ENCODE peak calls at places on chromosome 7, in five cellular contexts. G, X, T, M and R are unnamed samples.

GRCh38 chr7:124201768-124202349 is 169.0 kb upstream of the TMEM229A start:
- DNase-seq in G (no peak), X (no peak), T (no peak), M (no peak), R (no peak)

GRCh38 chr7:17713584-17713983 is 226.7 kb downstream of the SNX13 start:
- DNase-seq in G (no peak), X (no peak), T (no peak), M (no peak), R (no peak)

GRCh38 chr7:16561943-16562342 is 35.3 kb downstream of the LRRC72 start:
- DNase-seq in G (no peak), X (no peak), T (no peak), M (no peak), R (no peak)

GRCh38 chr7:7570584-7570983 is 3.9 kb downstream of the MIOS start:
- DNase-seq in G (no peak), X (no peak), T (no peak), M (no peak), R (no peak)

GRCh38 chr7:108037748-108038147 is 34.8 kb upstream of the LAMB1 start:
- DNase-seq in G (no peak), X (no peak), T (no peak), M (no peak), R (no peak)

GRCh38 chr7:55132890-55133551 is 114.2 kb downstream of the EGFR start:
- DNase-seq in G (no peak), X (peak), T (no peak), M (no peak), R (no peak)

GRCh38 chr7:83517026-83517700 is 131.8 kb downstream of the SEMA3E start:
- DNase-seq in G (no peak), X (no peak), T (no peak), M (no peak), R (no peak)

GRCh38 chr7:200290-200689 is 7.9 kb downstream of the FAM20C start:
- DNase-seq in G (no peak), X (no peak), T (no peak), M (no peak), R (no peak)

GRCh38 chr7:45267262-45267661 is 109.7 kb downstream of the RAMP3 start:
- DNase-seq in G (no peak), X (no peak), T (no peak), M (no peak), R (no peak)

GRCh38 chr7:30175171-30175570 is 40.4 kb downstream of the MTURN start:
- DNase-seq in G (no peak), X (no peak), T (no peak), M (no peak), R (no peak)

GRCh38 chr7:6607651-6608051 is 7.8 kb upstream of the ZNF853 start:
- DNase-seq in G (no peak), X (no peak), T (no peak), M (no peak), R (no peak)

GRCh38 chr7:6446977-6447588 is 671 bp downstream of the DAGLB start:
- DNase-seq in G (no peak), X (peak), T (peak), M (peak), R (peak)

GRCh38 chr7:24741691-24742639 is 15.3 kb downstream of the GSDME start:
- DNase-seq in G (no peak), X (no peak), T (no peak), M (no peak), R (no peak)

GRCh38 chr7:16916111-16916639 is 34.4 kb upstream of the AGR3 start:
- DNase-seq in G (no peak), X (no peak), T (no peak), M (no peak), R (no peak)

GRCh38 chr7:106037489-106038176 is 74.5 kb downstream of the SYPL1 start:
- DNase-seq in G (no peak), X (no peak), T (no peak), M (no peak), R (no peak)

GRCh38 chr7:94296886-94297285 is 97.8 kb upstream of the COL1A2 start:
- DNase-seq in G (no peak), X (no peak), T (no peak), M (no peak), R (no peak)

GRCh38 chr7:41885748-41886147 is 182.9 kb upstream of the INHBA start:
- DNase-seq in G (no peak), X (no peak), T (no peak), M (no peak), R (no peak)

GRCh38 chr7:147170341-147171012 is 1053.9 kb downstream of the CNTNAP2 start:
- DNase-seq in G (no peak), X (no peak), T (no peak), M (no peak), R (no peak)

GRCh38 chr7:22651534-22652243 is 75.3 kb upstream of the IL6 start:
- DNase-seq in G (no peak), X (no peak), T (no peak), M (no peak), R (no peak)

GRCh38 chr7:158093156-158093796 is 494.3 kb downstream of the PTPRN2 start:
- DNase-seq in G (no peak), X (no peak), T (no peak), M (no peak), R (no peak)

GRCh38 chr7:17255930-17256329 is 42.5 kb upstream of the AHR start:
- DNase-seq in G (no peak), X (no peak), T (no peak), M (no peak), R (no peak)

GRCh38 chr7:111438369-111439289 is 123.7 kb downstream of the IMMP2L start:
- DNase-seq in G (no peak), X (no peak), T (peak), M (no peak), R (no peak)

GRCh38 chr7:140526901-140527664 is 47.8 kb upstream of the MKRN1 start:
- DNase-seq in G (no peak), X (no peak), T (no peak), M (no peak), R (no peak)

GRCh38 chr7:100604976-100605911 is 3.1 kb downstream of the PCOLCE start:
- DNase-seq in G (no peak), X (no peak), T (peak), M (peak), R (peak)

GRCh38 chr7:23022258-23022745 is 8.4 kb upstream of the HYCC1 start:
- DNase-seq in G (no peak), X (no peak), T (peak), M (no peak), R (no peak)

GRCh38 chr7:155648752-155649339 is 4.4 kb downstream of the RBM33 start:
- DNase-seq in G (no peak), X (no peak), T (no peak), M (no peak), R (no peak)

DNA sequence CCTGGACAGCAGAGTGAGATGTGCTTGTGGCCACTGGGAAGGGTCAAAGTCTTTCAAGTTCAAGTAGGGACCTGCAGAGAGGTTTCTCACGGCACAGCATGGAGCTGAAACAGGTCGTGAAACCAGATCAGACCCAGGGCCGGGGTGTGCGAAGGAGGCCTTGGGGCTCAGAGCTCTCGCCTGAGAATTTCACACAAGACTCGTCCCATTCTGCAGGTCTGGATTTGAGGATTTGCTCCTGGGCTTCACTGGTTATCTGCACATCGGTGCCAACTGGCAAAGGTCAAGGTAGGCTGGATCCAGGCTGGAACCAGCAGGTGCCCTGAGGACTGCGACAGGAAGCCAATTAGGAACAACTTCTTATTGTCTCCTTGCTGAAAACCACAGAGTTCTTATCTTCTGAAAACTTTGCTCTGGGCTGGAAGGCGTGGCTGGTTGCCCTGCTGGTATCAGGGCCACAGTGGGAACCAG is 24.0 kb upstream of the GTF2I start:
- DNase-seq in G (no peak), X (no peak), T (peak), M (no peak), R (no peak)
- TF ChIP-seq GABPA in G (no peak), X (no peak), T (no peak), M (no peak), R (no peak)

GRCh38 chr7:19066109-19066508 is 51.3 kb downstream of the TWIST1 start:
- DNase-seq in G (no peak), X (no peak), T (no peak), M (no peak), R (no peak)

GRCh38 chr7:19061331-19061730 is 56.1 kb downstream of the TWIST1 start:
- DNase-seq in G (no peak), X (no peak), T (no peak), M (no peak), R (no peak)

GRCh38 chr7:19062216-19062615 is 55.2 kb downstream of the TWIST1 start:
- DNase-seq in G (no peak), X (no peak), T (no peak), M (no peak), R (no peak)

GRCh38 chr7:19056305-19056704 is 61.1 kb downstream of the TWIST1 start:
- DNase-seq in G (no peak), X (no peak), T (no peak), M (no peak), R (no peak)

DNA sequence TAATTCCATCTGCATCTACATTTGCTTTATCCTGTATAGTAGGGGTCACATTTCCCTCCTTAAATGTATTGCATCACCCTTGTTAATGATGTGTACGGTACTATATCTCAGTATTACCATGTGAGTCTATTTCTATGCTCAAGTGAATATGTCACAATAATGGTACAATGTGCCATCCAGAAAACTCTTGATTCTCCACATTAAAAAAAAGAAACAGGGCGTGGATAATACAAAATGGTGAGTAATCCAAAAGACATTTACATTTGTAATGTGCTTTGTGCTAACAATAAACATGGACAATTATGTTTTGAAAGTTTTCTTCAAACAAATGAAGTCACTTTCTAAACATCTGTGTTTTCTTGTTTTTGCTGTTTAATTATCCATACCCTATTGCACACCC is 56.6 kb downstream of the TWIST1 start:
- DNase-seq in G (no peak), X (no peak), T (no peak), M (no peak), R (no peak)
- TF ChIP-seq GABPA in G (no peak), X (no peak), T (no peak), M (no peak), R (no peak)

DNA sequence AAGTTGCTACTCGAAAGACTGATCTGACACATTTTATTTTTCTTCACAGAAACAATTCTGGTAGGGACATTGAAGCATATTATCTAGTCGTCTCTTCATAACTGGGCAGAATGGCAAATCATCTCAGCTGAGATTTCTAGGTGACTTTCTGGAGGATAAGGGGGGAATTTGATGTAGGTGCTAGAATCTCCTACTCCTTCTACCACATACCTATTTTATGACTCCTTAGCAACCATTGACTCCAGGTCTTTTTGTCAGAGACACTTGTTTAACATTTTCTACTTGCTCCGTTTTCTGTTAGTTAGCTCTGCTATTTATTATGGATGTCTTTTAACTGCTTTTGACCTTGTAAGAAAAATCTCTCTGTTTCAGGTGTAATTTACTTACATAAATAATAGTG is 380.9 kb upstream of the SEMA3C start:
- DNase-seq in G (no peak), X (no peak), T (no peak), M (no peak), R (no peak)
- TF ChIP-seq GABPA in G (no peak), X (no peak), T (no peak), M (no peak), R (no peak)

GRCh38 chr7:1368682-1369571 is 90.3 kb downstream of the MICALL2 start:
- DNase-seq in G (no peak), X (peak), T (peak), M (peak), R (no peak)
- TF ChIP-seq GABPA in G (no peak), X (no peak), T (no peak), M (no peak), R (no peak)